ENCODE peak calls at places on chromosomes 4 and X, in nine cellular contexts. X is left ventricle myocardium inferior; I is left lung; O is CD8-positive, alpha-beta memory T cell; S is psoas muscle; L is neural progenitor cell; T is trophoblast cell; C is IMR-90; N is GM12878. Y is an unnamed sample.

GRCh38 chr4:54940996-54941395 is 184.4 kb downstream of the KDR start:
- DNase-seq in X (no peak), I (no peak), O (no peak), S (no peak), L (no peak), T (no peak), C (no peak), N (no peak), Y (no peak)

GRCh38 chrX:139720136-139720535 is 12.2 kb upstream of the MCF2 start:
- DNase-seq in X (no peak), I (no peak), O (no peak), S (no peak), L (peak; percentile 53), T (no peak), C (peak; percentile 68), N (no peak), Y (no peak)

GRCh38 chrX:46169808-46170207 is 375.4 kb downstream of the ZNF674 start:
- DNase-seq in X (no peak), I (no peak), O (no peak), S (no peak), L (no peak), T (no peak), C (no peak), N (no peak), Y (no peak)

GRCh38 chr4:156476359-156476758 is 495.2 kb downstream of the PDGFC start:
- DNase-seq in X (no peak), I (no peak), O (no peak), S (no peak), L (no peak), T (peak; percentile 4), C (peak; percentile 98), N (no peak), Y (no peak)

GRCh38 chr4:183920512-183920911 is 15.4 kb downstream of the STOX2 start:
- DNase-seq in X (no peak), I (no peak), O (no peak), S (no peak), L (peak; percentile 55), T (no peak), C (no peak), N (no peak), Y (no peak)

GRCh38 chr4:112747035-112747434 is 110.1 kb downstream of the LARP7 start:
- DNase-seq in X (no peak), I (no peak), O (no peak), S (no peak), L (peak; percentile 82), T (no peak), C (no peak), N (no peak), Y (no peak)

GRCh38 chr4:150375025-150375424 is 206.9 kb upstream of the MAB21L2 start:
- DNase-seq in X (no peak), I (no peak), O (no peak), S (no peak), L (no peak), T (no peak), C (no peak), N (no peak), Y (no peak)

GRCh38 chr4:166501941-166502382 is 628.9 kb downstream of the TLL1 start:
- DNase-seq in X (no peak), I (no peak), O (no peak), S (no peak), L (peak; percentile 72), T (peak; percentile 48), C (no peak), N (no peak), Y (no peak)

GRCh38 chr4:10102981-10103330 is 13.6 kb downstream of the WDR1 start:
- DNase-seq in X (no peak), I (peak; percentile 23), O (no peak), S (no peak), L (peak; percentile 70), T (no peak), C (no peak), N (no peak), Y (no peak)

GRCh38 chr4:86306816-86307215 is 53.0 kb downstream of the MAPK10 start:
- DNase-seq in X (no peak), I (no peak), O (no peak), S (no peak), L (no peak), T (no peak), C (peak; percentile 83), N (no peak), Y (no peak)
- H3K4me1 ChIP-seq in X (no peaks in the 10 kb centered on the region), I (no peaks in the 10 kb centered on the region), O (no peaks in the 10 kb centered on the region), S (no peaks in the 10 kb centered on the region), L (peaks cover 34% of the 10 kb centered on the region), T (no peaks in the 10 kb centered on the region), C (no peaks in the 10 kb centered on the region), N (no peaks in the 10 kb centered on the region), Y (no peaks in the 10 kb centered on the region)

DNA sequence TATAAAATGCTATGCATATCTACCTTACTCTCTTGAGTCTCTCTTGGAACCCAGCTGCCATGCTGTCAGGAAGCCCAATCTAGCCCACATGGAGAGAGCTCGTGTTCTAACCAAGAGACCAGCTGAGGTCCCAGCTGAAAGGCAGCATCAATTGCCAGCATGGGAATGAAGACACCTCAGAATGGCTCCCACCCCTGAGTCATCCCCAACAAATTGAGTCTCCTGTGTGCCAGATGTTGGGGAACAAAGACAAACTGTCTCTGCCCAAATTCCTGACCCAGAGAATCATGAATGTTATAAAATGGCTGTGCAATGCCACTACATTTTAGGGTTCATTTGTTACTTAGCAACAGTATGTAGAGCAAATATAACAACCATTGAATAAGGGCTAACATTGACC is 105.2 kb upstream of the STX18 start:
- DNase-seq in X (no peak), I (no peak), O (no peak), S (no peak), L (no peak), T (no peak), C (peak; percentile 44), N (no peak), Y (no peak)
- H3K4me1 ChIP-seq in X (no peaks in the 10 kb centered on the region), I (no peaks in the 10 kb centered on the region), O (no peaks in the 10 kb centered on the region), S (no peaks in the 10 kb centered on the region), L (peaks cover 14% of the 10 kb centered on the region), T (peaks cover 4% of the 10 kb centered on the region), C (no peaks in the 10 kb centered on the region), N (no peaks in the 10 kb centered on the region), Y (no peaks in the 10 kb centered on the region)

GRCh38 chr4:185717018-185717726 is 94.8 kb downstream of the SORBS2 start:
- DNase-seq in X (no peak), I (no peak), O (no peak), S (no peak), L (no peak), T (no peak), C (no peak), N (no peak), Y (no peak)

GRCh38 chr4:185721190-185721948 is 90.6 kb downstream of the SORBS2 start:
- DNase-seq in X (no peak), I (no peak), O (no peak), S (no peak), L (no peak), T (no peak), C (no peak), N (no peak), Y (no peak)

GRCh38 chr4:185716008-185716976 is 95.7 kb downstream of the SORBS2 start:
- DNase-seq in X (no peak), I (no peak), O (no peak), S (no peak), L (no peak), T (no peak), C (no peak), N (no peak), Y (no peak)

GRCh38 chr4:185719493-185719843 is 92.5 kb downstream of the SORBS2 start:
- DNase-seq in X (no peak), I (no peak), O (no peak), S (no peak), L (no peak), T (no peak), C (no peak), N (no peak), Y (no peak)

DNA sequence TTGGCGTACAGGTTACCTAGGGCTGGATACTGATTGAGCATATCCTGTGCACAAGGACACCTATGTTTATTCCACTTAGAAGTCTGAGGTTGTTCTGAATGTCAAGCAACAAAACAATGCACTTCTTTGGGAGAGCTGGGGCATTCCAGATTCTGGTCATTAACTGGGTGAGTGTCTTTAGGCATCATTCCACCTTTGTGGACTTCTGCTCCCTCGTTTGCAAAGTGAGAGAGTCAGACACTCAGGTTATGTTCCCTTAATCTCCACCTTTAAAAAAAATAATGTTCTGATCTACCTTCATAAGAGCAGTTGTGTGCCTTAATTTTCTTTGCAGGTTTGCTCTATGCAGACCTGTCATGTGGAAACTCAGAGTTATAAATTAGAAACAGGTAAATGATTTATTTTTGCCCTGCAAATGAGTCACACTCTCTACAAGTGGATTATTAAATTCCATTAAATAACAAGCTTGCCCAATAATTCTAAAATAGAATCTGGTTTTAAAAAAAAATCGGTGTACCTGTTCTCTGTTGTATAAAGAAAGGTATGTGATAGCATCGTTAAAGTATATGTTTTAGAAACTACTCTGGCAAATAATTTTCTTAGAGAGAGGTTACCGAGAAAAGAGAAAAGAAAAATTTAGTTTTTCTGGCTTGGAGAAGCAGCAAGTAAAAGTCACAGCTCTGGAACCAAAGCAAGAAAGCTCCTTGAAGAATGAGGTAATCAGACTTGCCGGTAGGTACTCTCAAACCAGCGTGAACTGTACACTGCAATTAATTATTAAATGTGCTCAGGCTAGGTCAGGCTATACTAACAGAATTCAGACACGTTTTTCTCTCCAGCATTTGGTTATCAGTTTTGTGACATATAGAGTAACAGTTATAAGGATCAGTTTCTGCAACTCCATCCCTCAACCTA is 93.2 kb downstream of the SORBS2 start:
- DNase-seq in X (no peak), I (no peak), O (no peak), S (no peak), L (no peak), T (no peak), C (no peak), N (no peak), Y (no peak)
- H3K4me1 ChIP-seq in X (peaks cover 97% of the 10 kb centered on the region), I (peaks cover 16% of the 10 kb centered on the region), O (no peaks in the 10 kb centered on the region), S (no peaks in the 10 kb centered on the region), L (peaks cover 12% of the 10 kb centered on the region), T (no peaks in the 10 kb centered on the region), C (no peaks in the 10 kb centered on the region), N (no peaks in the 10 kb centered on the region), Y (no peaks in the 10 kb centered on the region)

DNA sequence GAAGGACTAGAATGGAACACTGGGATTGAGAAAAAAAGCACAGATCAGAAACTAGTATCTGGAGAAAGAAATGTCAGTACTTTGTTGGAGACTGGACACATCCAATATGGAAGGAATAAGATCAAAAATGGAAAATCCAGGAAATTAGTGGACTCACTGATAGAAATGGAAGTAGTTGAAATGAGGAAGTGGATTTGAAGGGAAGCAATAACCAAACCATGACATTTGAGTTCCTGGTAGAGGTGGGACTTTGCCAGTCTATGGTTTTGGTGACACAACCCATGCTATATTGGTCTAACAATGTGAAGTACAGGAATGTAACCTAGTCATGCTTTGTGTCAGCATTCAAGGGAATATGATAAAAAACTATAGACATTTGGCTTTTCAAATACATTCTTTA is 112.8 kb downstream of the TMA16 start:
- DNase-seq in X (no peak), I (no peak), O (no peak), S (no peak), L (no peak), T (no peak), C (no peak), N (no peak), Y (no peak)
- H3K4me1 ChIP-seq in X (no peaks in the 10 kb centered on the region), I (no peaks in the 10 kb centered on the region), O (no peaks in the 10 kb centered on the region), S (no peaks in the 10 kb centered on the region), L (peaks cover 16% of the 10 kb centered on the region), T (no peaks in the 10 kb centered on the region), C (no peaks in the 10 kb centered on the region), N (peaks cover 29% of the 10 kb centered on the region), Y (no peaks in the 10 kb centered on the region)

DNA sequence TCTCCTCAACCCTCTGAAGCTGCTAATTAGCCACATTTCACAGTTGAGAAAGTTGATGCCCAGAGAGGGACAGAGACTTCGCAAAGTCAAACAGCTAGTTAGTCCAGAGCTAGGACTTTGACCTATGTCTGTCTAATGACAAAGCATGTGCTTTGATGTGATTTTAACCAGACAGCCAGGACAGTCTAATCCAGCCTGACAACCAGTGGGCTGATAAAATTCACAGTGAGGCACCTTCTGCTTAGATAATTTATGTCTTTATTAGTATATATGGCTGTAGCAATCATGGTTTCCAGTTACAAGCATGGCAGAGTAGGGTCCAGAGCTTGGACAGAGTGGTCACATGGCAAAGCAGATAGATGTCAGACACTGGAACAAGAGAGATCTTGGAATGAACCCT is 133.6 kb upstream of the C1QTNF7 start:
- DNase-seq in X (no peak), I (no peak), O (no peak), S (no peak), L (no peak), T (no peak), C (no peak), N (no peak), Y (no peak)
- H3K4me1 ChIP-seq in X (peaks cover 8% of the 10 kb centered on the region), I (no peaks in the 10 kb centered on the region), O (no peaks in the 10 kb centered on the region), S (no peaks in the 10 kb centered on the region), L (peaks cover 11% of the 10 kb centered on the region), T (no peaks in the 10 kb centered on the region), C (no peaks in the 10 kb centered on the region), N (no peaks in the 10 kb centered on the region), Y (no peaks in the 10 kb centered on the region)

Y was measured in right atrium auricular region.